ENCODE peak calls at places on chromosomes 2 and 18, in five cellular contexts. One of them, this sample, is unnamed.

GRCh38 chr2:101277111-101277510 is 24.4 kb downstream of the CNOT11 start:
- DNase-seq in nucleus accumbens: no peak
- DNase-seq in skeletal muscle cell: no peak
- DNase-seq in A172: no peak
- DNase-seq in kidney tubule cell: no peak
- DNase-seq in this sample: no peak

GRCh38 chr2:174729797-174730529 is 34.3 kb downstream of the CHRNA1 start:
- DNase-seq in kidney tubule cell: peak; percentile 35
- DNase-seq in A172: no peak
- DNase-seq in skeletal muscle cell: no peak
- DNase-seq in nucleus accumbens: no peak
- DNase-seq in this sample: no peak

GRCh38 chr18:79203017-79203605 is 133.9 kb downstream of the ATP9B start:
- DNase-seq in nucleus accumbens: no peak
- DNase-seq in kidney tubule cell: peak; percentile 92
- DNase-seq in A172: peak; percentile 46
- DNase-seq in skeletal muscle cell: no peak
- DNase-seq in this sample: peak; percentile 32

GRCh38 chr2:139454251-139454650 is 674.1 kb upstream of the NXPH2 start:
- DNase-seq in A172: no peak
- DNase-seq in nucleus accumbens: no peak
- DNase-seq in kidney tubule cell: no peak
- DNase-seq in skeletal muscle cell: no peak
- DNase-seq in this sample: no peak

GRCh38 chr2:55093381-55093780 is 43.1 kb upstream of the RTN4 start:
- DNase-seq in A172: peak; percentile 89
- DNase-seq in kidney tubule cell: no peak
- DNase-seq in skeletal muscle cell: peak; percentile 58
- DNase-seq in nucleus accumbens: no peak
- DNase-seq in this sample: no peak

GRCh38 chr2:18559531-18559930 is 922 bp downstream of the RDH14 start:
- DNase-seq in kidney tubule cell: no peak
- DNase-seq in A172: no peak
- DNase-seq in nucleus accumbens: no peak
- DNase-seq in skeletal muscle cell: no peak
- DNase-seq in this sample: no peak

GRCh38 chr2:21676676-21677075 is 552.9 kb downstream of the TDRD15 start:
- DNase-seq in kidney tubule cell: peak; percentile 91
- DNase-seq in A172: no peak
- DNase-seq in skeletal muscle cell: no peak
- DNase-seq in nucleus accumbens: no peak
- DNase-seq in this sample: no peak

GRCh38 chr2:217186152-217186551 is 326.3 kb upstream of the TNP1 start:
- DNase-seq in skeletal muscle cell: no peak
- DNase-seq in A172: no peak
- DNase-seq in kidney tubule cell: no peak
- DNase-seq in nucleus accumbens: no peak
- DNase-seq in this sample: no peak

GRCh38 chr2:180559766-180560165 is 420.6 kb upstream of the UBE2E3 start:
- DNase-seq in kidney tubule cell: no peak
- DNase-seq in A172: no peak
- DNase-seq in skeletal muscle cell: peak; percentile 31
- DNase-seq in nucleus accumbens: no peak
- DNase-seq in this sample: no peak

GRCh38 chr18:45493830-45494229 is 121.4 kb upstream of the SLC14A2 start:
- DNase-seq in A172: no peak
- DNase-seq in skeletal muscle cell: no peak
- DNase-seq in kidney tubule cell: no peak
- DNase-seq in nucleus accumbens: no peak
- DNase-seq in this sample: no peak

GRCh38 chr18:78697446-78697845 is 282.2 kb upstream of the SALL3 start:
- DNase-seq in skeletal muscle cell: no peak
- DNase-seq in nucleus accumbens: no peak
- DNase-seq in A172: no peak
- DNase-seq in kidney tubule cell: no peak
- DNase-seq in this sample: no peak

GRCh38 chr18:9025104-9025838 is 77.2 kb upstream of the NDUFV2 start:
- DNase-seq in kidney tubule cell: peak; percentile 67
- DNase-seq in nucleus accumbens: no peak
- DNase-seq in A172: peak; percentile 77
- DNase-seq in skeletal muscle cell: peak; percentile 42
- DNase-seq in this sample: no peak

GRCh38 chr2:89851583-89851905 is 1160.1 kb downstream of the RPIA start:
- DNase-seq in skeletal muscle cell: no peak
- DNase-seq in kidney tubule cell: no peak
- DNase-seq in nucleus accumbens: no peak
- DNase-seq in A172: no peak
- DNase-seq in this sample: no peak

GRCh38 chr18:37299471-37300304 is 265.9 kb downstream of the CELF4 start:
- DNase-seq in skeletal muscle cell: peak; percentile 88
- DNase-seq in nucleus accumbens: peak; percentile 29
- DNase-seq in kidney tubule cell: peak; percentile 99
- DNase-seq in A172: peak; percentile 92
- DNase-seq in this sample: no peak

GRCh38 chr2:201466050-201466660 is 14.6 kb downstream of the STRADB start:
- DNase-seq in nucleus accumbens: no peak
- DNase-seq in skeletal muscle cell: peak; percentile 68
- DNase-seq in A172: peak; percentile 29
- DNase-seq in kidney tubule cell: peak; percentile 46
- DNase-seq in this sample: no peak